ENCODE peak calls at places on chromosomes 5 and 9, in ten cellular contexts. J is mesothelial cell of epicardium, T is GM06990, N is PC-9, O is WTC11, E is HFFc6, Z is HepG2, M is foreskin fibroblast, X is Peyer's patch, G is B cell. Q is an unnamed sample.
A peak's percentile ranks its signal among the peaks of the same experiment; 100 is the strongest.

GRCh38 chr5:6475626-6476312 is 27.1 kb downstream of the UBE2QL1 start:
- DNase-seq in T (no peak), J (no peak), O (peak; percentile 86), Z (no peak), M (no peak), E (no peak), G (no peak), N (no peak), X (no peak), Q (no peak)

GRCh38 chr5:139711067-139711851 is 63.1 kb downstream of the CXXC5 start:
- DNase-seq in J (no peak), T (peak; percentile 62), G (peak; percentile 78), E (no peak), O (peak; percentile 75), M (no peak), N (peak; percentile 50), X (no peak), Z (no peak), Q (no peak)

GRCh38 chr5:141135030-141135717 is at the start of gene PCDHB5:
- DNase-seq in M (no peak), J (no peak), N (no peak), Z (no peak), G (no peak), X (no peak), T (no peak), O (peak; percentile 72), E (no peak), Q (no peak)

GRCh38 chr9:125160750-125161149 is 17.4 kb upstream of the SCAI start:
- DNase-seq in T (no peak), N (no peak), Z (no peak), M (no peak), J (no peak), O (no peak), X (no peak), E (no peak), G (no peak), Q (no peak)

GRCh38 chr9:135297716-135298075 is 181.9 kb upstream of the PPP1R26 start:
- DNase-seq in Z (no peak), M (no peak), J (no peak), E (no peak), O (no peak), X (no peak), T (no peak), N (no peak), G (no peak), Q (no peak)

GRCh38 chr5:16935271-16936149 is 578 bp downstream of the MYO10 start:
- DNase-seq in T (peak; percentile 38), M (no peak), O (peak; percentile 69), X (peak; percentile 76), E (no peak), Z (no peak), N (peak; percentile 39), G (peak; percentile 57), J (peak; percentile 27), Q (peak; percentile 58)

GRCh38 chr5:77498952-77499351 is 6.8 kb upstream of the WDR41 start:
- DNase-seq in O (no peak), J (no peak), Z (no peak), M (no peak), G (no peak), E (no peak), X (no peak), T (no peak), N (no peak), Q (no peak)

GRCh38 chr9:107243757-107244156 is 39.3 kb upstream of the RAD23B start:
- DNase-seq in T (no peak), G (no peak), N (peak; percentile 99), E (peak; percentile 31), Z (peak; percentile 89), J (no peak), X (no peak), O (no peak), M (peak; percentile 34), Q (no peak)

GRCh38 chr5:141695627-141696180 is 13.7 kb upstream of the ARAP3 start:
- DNase-seq in E (no peak), T (no peak), Z (no peak), M (no peak), O (no peak), J (no peak), G (no peak), X (no peak), N (peak; percentile 89), Q (no peak)

GRCh38 chr5:80125962-80126480 is 90.9 kb downstream of the THBS4 start:
- DNase-seq in O (no peak), Z (no peak), E (peak; percentile 84), X (no peak), T (peak; percentile 78), G (no peak), M (peak; percentile 48), N (no peak), J (no peak), Q (peak; percentile 73)

GRCh38 chr5:99928490-99928889 is 606.7 kb upstream of the FAM174A start:
- DNase-seq in Z (no peak), T (no peak), O (no peak), X (no peak), E (no peak), M (no peak), G (no peak), N (no peak), J (no peak), Q (no peak)

GRCh38 chr5:53994148-53994547 is 316.2 kb downstream of the ARL15 start:
- DNase-seq in N (no peak), J (no peak), T (no peak), Z (no peak), M (no peak), E (peak; percentile 39), X (no peak), G (no peak), O (no peak), Q (no peak)

GRCh38 chr5:53987091-53987490 is 323.3 kb downstream of the ARL15 start:
- DNase-seq in X (no peak), Z (no peak), T (no peak), J (no peak), G (no peak), E (no peak), M (peak; percentile 6), N (no peak), O (no peak), Q (no peak)

GRCh38 chr5:53996008-53996407 is 314.4 kb downstream of the ARL15 start:
- DNase-seq in X (no peak), O (no peak), M (no peak), G (no peak), E (no peak), T (no peak), N (no peak), J (no peak), Z (no peak), Q (no peak)

GRCh38 chr5:53991942-53992341 is 318.4 kb downstream of the ARL15 start:
- DNase-seq in M (no peak), N (no peak), Z (no peak), O (no peak), E (peak; percentile 23), J (no peak), X (no peak), G (no peak), T (no peak), Q (no peak)
- TF ChIP-seq CTCF in M (peak; percentile 10), N (peak; percentile 31), Z (peak; percentile 53), O (peak; percentile 45), E (peak; percentile 77), J (no peak), X (no peak), G (no peak), T (peak; percentile 32), Q (peak; percentile 32)

GRCh38 chr9:93379051-93379450 is 72.4 kb upstream of the FAM120A start:
- DNase-seq in G (no peak), T (no peak), N (no peak), J (no peak), O (no peak), E (no peak), Z (no peak), M (no peak), X (no peak), Q (no peak)
- TF ChIP-seq CTCF in G (peak; percentile 17), T (no peak), N (peak; percentile 36), J (peak; percentile 34), O (peak; percentile 19), E (peak; percentile 60), Z (no peak), M (peak; percentile 9), X (no peak), Q (peak; percentile 21)

GRCh38 chr5:10724799-10725507 is 36.1 kb downstream of the DAP start:
- DNase-seq in X (no peak), Z (peak; percentile 76), N (peak; percentile 97), J (no peak), M (peak; percentile 59), O (peak; percentile 24), G (no peak), T (no peak), E (peak; percentile 79), Q (no peak)
- TF ChIP-seq CTCF in X (no peak), Z (no peak), N (peak; percentile 69), J (no peak), M (no peak), O (no peak), G (no peak), T (peak; percentile 30), E (peak; percentile 70), Q (no peak)

GRCh38 chr5:125058185-125058826 is 311.9 kb upstream of the ZNF608 start:
- DNase-seq in O (no peak), Z (no peak), X (no peak), M (peak; percentile 52), E (peak; percentile 15), N (no peak), G (no peak), T (no peak), J (no peak), Q (no peak)
- TF ChIP-seq CTCF in O (no peak), Z (no peak), X (no peak), M (no peak), E (no peak), N (no peak), G (no peak), T (no peak), J (no peak), Q (no peak)

GRCh38 chr9:75088646-75089368 is 493 bp downstream of the OSTF1 start:
- DNase-seq in J (peak; percentile 49), X (peak; percentile 68), T (peak; percentile 71), O (peak; percentile 26), Z (peak; percentile 55), E (peak; percentile 65), N (peak; percentile 64), G (peak; percentile 67), M (peak; percentile 56), Q (peak; percentile 84)
- TF ChIP-seq CTCF in J (peak; percentile 21), X (no peak), T (no peak), O (no peak), Z (no peak), E (peak; percentile 72), N (no peak), G (no peak), M (peak; percentile 44), Q (no peak)

GRCh38 chr5:147887026-147887627 is 8.6 kb downstream of the SCGB3A2 start:
- DNase-seq in E (no peak), T (no peak), G (no peak), N (peak; percentile 40), X (no peak), O (no peak), M (no peak), Z (peak; percentile 3), J (no peak), Q (no peak)
- TF ChIP-seq CTCF in E (peak; percentile 35), T (peak; percentile 55), G (peak; percentile 17), N (peak; percentile 82), X (no peak), O (peak; percentile 37), M (peak; percentile 39), Z (peak; percentile 28), J (peak; percentile 43), Q (peak; percentile 74)

GRCh38 chr5:92518318-92518913 is 1062.6 kb downstream of the NR2F1-AS1 start:
- DNase-seq in M (peak; percentile 54), G (no peak), O (no peak), E (peak; percentile 64), X (no peak), N (no peak), J (no peak), Z (peak; percentile 12), T (no peak), Q (no peak)
- TF ChIP-seq CTCF in M (peak; percentile 67), G (no peak), O (peak; percentile 49), E (peak; percentile 83), X (no peak), N (peak; percentile 63), J (peak; percentile 59), Z (peak; percentile 65), T (peak; percentile 73), Q (no peak)

Q was measured in CD14-positive monocyte.